ENCODE peak calls at places on chromosomes 1 and 21, in six cellular contexts. G, C, I, U, F and B are unnamed samples.

GRCh38 chr1:206511362-206512064 is 4.2 kb downstream of the RASSF5 start:
- DNase-seq in C (no peak), G (no peak), I (no peak), U (no peak), F (peak), B (no peak)

GRCh38 chr1:92913093-92913819 is 48.0 kb downstream of the DIPK1A start:
- DNase-seq in I (no peak), C (no peak), G (no peak), F (no peak), U (no peak), B (no peak)

GRCh38 chr1:174397261-174397660 is 50.5 kb upstream of the GPR52 start:
- DNase-seq in C (peak), I (no peak), F (no peak), U (no peak), G (no peak), B (no peak)

GRCh38 chr1:20154306-20154831 is 15.2 kb downstream of the PLA2G2F start:
- DNase-seq in C (no peak), G (no peak), I (no peak), U (no peak), F (no peak), B (no peak)

GRCh38 chr1:151238467-151238739 is 16.1 kb upstream of the PSMD4 start:
- DNase-seq in G (peak), F (no peak), I (no peak), U (no peak), C (peak), B (no peak)

GRCh38 chr1:8889925-8890785 is 11.7 kb upstream of the ENO1 start:
- DNase-seq in C (peak), I (no peak), U (no peak), G (no peak), F (peak), B (no peak)

GRCh38 chr1:198560093-198560638 is 19.7 kb upstream of the ATP6V1G3 start:
- DNase-seq in F (peak), G (no peak), U (no peak), I (no peak), C (peak), B (no peak)

GRCh38 chr1:28914228-28915035 is at the start of gene EPB41:
- DNase-seq in I (peak), U (peak), C (peak), G (peak), F (peak), B (peak)

GRCh38 chr21:35323947-35324346 is 274.8 kb upstream of the RUNX1 start:
- DNase-seq in U (peak), G (no peak), I (no peak), F (peak), C (peak), B (no peak)

GRCh38 chr1:51564124-51564523 is 45.1 kb upstream of the EPS15 start:
- DNase-seq in C (peak), G (no peak), I (no peak), U (peak), F (no peak), B (peak)

GRCh38 chr21:32930673-32931072 is 95.1 kb upstream of the OLIG2 start:
- DNase-seq in G (no peak), C (no peak), I (no peak), F (no peak), U (no peak), B (no peak)

GRCh38 chr1:246435421-246436041 is 71.5 kb downstream of the SMYD3 start:
- DNase-seq in F (no peak), G (no peak), C (peak), I (no peak), U (no peak), B (no peak)

GRCh38 chr1:20972855-20973254 is 185.7 kb upstream of the HP1BP3 start:
- DNase-seq in U (no peak), F (no peak), C (no peak), G (no peak), I (no peak), B (no peak)

GRCh38 chr21:46153259-46154154 is 1.9 kb downstream of the FTCD start:
- DNase-seq in U (peak), F (no peak), C (no peak), G (no peak), I (peak), B (peak)

GRCh38 chr1:41695118-41695517 is 210.6 kb upstream of the EDN2 start:
- DNase-seq in G (no peak), C (no peak), F (peak), I (no peak), U (no peak), B (no peak)

GRCh38 chr21:44800971-44801467 is 601 bp downstream of the UBE2G2 start:
- DNase-seq in I (peak), F (no peak), G (no peak), C (peak), U (peak), B (peak)

GRCh38 chr1:234672349-234673135 is 62.6 kb upstream of the IRF2BP2 start:
- DNase-seq in I (no peak), G (no peak), C (no peak), F (no peak), U (no peak), B (no peak)

GRCh38 chr1:203480084-203480483 is 4.5 kb downstream of the PRELP start:
- DNase-seq in G (no peak), I (no peak), U (no peak), C (peak), F (no peak), B (no peak)
- TF ChIP-seq CTCF in G (no peak), I (peak), U (no peak), C (peak), F (no peak), B (no peak)

GRCh38 chr1:79188371-79188770 is 181.8 kb upstream of the ADGRL4 start:
- DNase-seq in I (no peak), F (no peak), C (peak), G (no peak), U (no peak), B (no peak)
- TF ChIP-seq CTCF in I (no peak), F (no peak), C (no peak), G (no peak), U (no peak), B (no peak)

GRCh38 chr1:104785575-104786187 is 1036.0 kb downstream of the AMY1C start:
- DNase-seq in I (no peak), C (no peak), G (no peak), F (no peak), U (no peak), B (no peak)

DNA sequence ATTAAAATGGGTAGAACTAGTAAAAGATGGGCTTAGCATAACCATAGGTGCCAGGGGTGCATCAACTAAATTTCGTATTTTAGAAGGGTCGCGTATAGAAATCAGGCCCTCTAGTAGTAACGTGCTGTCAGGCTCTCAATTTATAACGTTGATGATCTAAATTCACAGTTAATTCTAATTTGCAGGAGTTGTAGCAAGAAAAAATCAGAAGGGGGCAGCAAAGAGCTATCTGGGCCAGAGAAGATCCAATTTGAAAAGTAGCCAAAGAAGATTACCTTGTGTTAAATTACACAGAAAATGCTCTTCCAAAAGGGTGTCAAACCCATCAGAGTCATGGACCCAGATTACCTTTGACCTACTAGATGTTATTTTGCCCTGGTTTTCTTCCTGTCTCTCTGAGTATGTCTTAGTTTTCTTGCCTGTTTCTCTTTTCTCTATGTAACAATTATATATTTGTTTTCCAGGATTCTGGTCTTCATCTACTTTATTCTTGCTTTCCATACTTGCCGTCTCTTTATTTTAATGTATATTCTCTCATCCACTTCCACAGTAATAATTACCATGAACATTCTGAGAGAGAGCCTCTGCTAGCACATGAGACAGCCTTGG is 1030.9 kb downstream of the AMY1C start:
- DNase-seq in G (no peak), U (peak), C (no peak), F (no peak), I (peak), B (peak)
- TF ChIP-seq CTCF in G (peak), U (peak), C (peak), F (peak), I (peak), B (peak)

DNA sequence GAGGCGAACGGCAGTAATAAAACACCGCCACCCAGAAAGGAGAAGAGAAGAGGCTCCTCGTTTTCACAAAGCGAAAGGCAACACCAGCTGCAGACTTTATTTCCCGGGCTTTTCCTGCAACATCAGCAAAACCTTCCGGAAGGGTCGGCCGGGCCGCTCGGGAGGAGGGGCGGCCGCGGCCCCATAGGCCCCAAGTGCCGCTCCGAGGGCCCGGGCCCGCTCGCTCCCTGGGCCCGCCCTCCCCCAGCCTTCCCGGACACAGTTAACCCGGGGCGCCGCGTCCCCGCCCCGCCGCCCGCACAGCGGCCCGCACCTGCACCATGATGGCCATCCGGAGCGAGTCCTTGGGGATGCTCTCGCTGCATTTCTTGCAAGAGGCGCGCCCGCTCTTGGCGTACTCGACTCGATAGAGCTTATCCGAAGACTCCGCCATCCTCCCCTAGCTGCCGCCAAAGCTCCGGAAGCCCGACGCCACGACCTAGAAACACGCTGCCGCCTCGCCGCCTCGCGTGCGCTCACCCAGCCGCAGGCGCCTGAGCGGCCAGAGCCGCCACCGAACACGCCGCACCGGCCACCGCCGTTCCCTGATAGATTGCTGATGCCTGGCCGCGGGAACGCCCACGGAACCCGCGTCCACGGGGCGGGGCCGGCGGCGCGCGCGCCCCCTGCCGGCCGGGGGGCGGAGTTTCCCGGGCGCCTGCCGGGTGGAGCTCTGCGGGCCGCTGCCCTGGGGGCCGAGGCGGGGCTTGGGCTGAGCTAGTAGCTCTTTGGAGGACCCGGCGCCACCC is at the start of gene PARP1:
- DNase-seq in G (peak), U (peak), I (peak), F (peak), C (peak), B (peak)
- TF ChIP-seq CTCF in G (peak), U (peak), I (peak), F (peak), C (peak), B (peak)